ENCODE peak calls at places on chromosome 4, in seven cellular contexts. One of them, this sample, is unnamed.

GRCh38 chr4:8906668-8906970 is 35.0 kb upstream of the HMX1 start:
- DNase-seq in activated naive CD4-positive, alpha-beta T cell treated with anti-CD3 and anti-CD28 coated beads for 36 hours: no peak
- DNase-seq in ecto neural progenitor cell: no peak
- DNase-seq in neural progenitor cell: no peak
- DNase-seq in GM18507: no peak
- DNase-seq in NCI-H446 treated with DMSO at 0.1 percent for 48 hours: no peak
- DNase-seq in endodermal cell: peak
- DNase-seq in this sample: no peak

GRCh38 chr4:38008493-38009120 is 48.4 kb downstream of the PTTG2 start:
- DNase-seq in GM18507: no peak
- DNase-seq in NCI-H446 treated with DMSO at 0.1 percent for 48 hours: peak
- DNase-seq in neural progenitor cell: no peak
- DNase-seq in endodermal cell: no peak
- DNase-seq in ecto neural progenitor cell: no peak
- DNase-seq in activated naive CD4-positive, alpha-beta T cell treated with anti-CD3 and anti-CD28 coated beads for 36 hours: no peak
- DNase-seq in this sample: no peak

GRCh38 chr4:17347445-17347844 is 164.4 kb downstream of the QDPR start:
- DNase-seq in ecto neural progenitor cell: no peak
- DNase-seq in activated naive CD4-positive, alpha-beta T cell treated with anti-CD3 and anti-CD28 coated beads for 36 hours: peak
- DNase-seq in NCI-H446 treated with DMSO at 0.1 percent for 48 hours: no peak
- DNase-seq in GM18507: peak
- DNase-seq in endodermal cell: peak
- DNase-seq in neural progenitor cell: peak
- DNase-seq in this sample: peak

GRCh38 chr4:4803216-4803903 is 56.1 kb upstream of the MSX1 start:
- DNase-seq in neural progenitor cell: no peak
- DNase-seq in NCI-H446 treated with DMSO at 0.1 percent for 48 hours: no peak
- DNase-seq in ecto neural progenitor cell: no peak
- DNase-seq in endodermal cell: no peak
- DNase-seq in GM18507: no peak
- DNase-seq in activated naive CD4-positive, alpha-beta T cell treated with anti-CD3 and anti-CD28 coated beads for 36 hours: no peak
- DNase-seq in this sample: no peak

GRCh38 chr4:53943345-53944085 is 120.9 kb downstream of the CHIC2 start:
- DNase-seq in NCI-H446 treated with DMSO at 0.1 percent for 48 hours: peak
- DNase-seq in activated naive CD4-positive, alpha-beta T cell treated with anti-CD3 and anti-CD28 coated beads for 36 hours: no peak
- DNase-seq in ecto neural progenitor cell: no peak
- DNase-seq in neural progenitor cell: no peak
- DNase-seq in endodermal cell: no peak
- DNase-seq in GM18507: no peak
- DNase-seq in this sample: no peak

GRCh38 chr4:183905081-183905592 is at the start of gene STOX2:
- DNase-seq in activated naive CD4-positive, alpha-beta T cell treated with anti-CD3 and anti-CD28 coated beads for 36 hours: peak
- DNase-seq in endodermal cell: peak
- DNase-seq in NCI-H446 treated with DMSO at 0.1 percent for 48 hours: no peak
- DNase-seq in neural progenitor cell: peak
- DNase-seq in GM18507: no peak
- DNase-seq in ecto neural progenitor cell: peak
- DNase-seq in this sample: peak

GRCh38 chr4:119300072-119300387 is 21.9 kb downstream of the FABP2 start:
- DNase-seq in activated naive CD4-positive, alpha-beta T cell treated with anti-CD3 and anti-CD28 coated beads for 36 hours: peak
- DNase-seq in GM18507: no peak
- DNase-seq in neural progenitor cell: no peak
- DNase-seq in endodermal cell: no peak
- DNase-seq in ecto neural progenitor cell: no peak
- DNase-seq in NCI-H446 treated with DMSO at 0.1 percent for 48 hours: no peak
- DNase-seq in this sample: no peak

GRCh38 chr4:69054578-69055200 is 41.6 kb upstream of the UGT2B7 start:
- DNase-seq in activated naive CD4-positive, alpha-beta T cell treated with anti-CD3 and anti-CD28 coated beads for 36 hours: no peak
- DNase-seq in NCI-H446 treated with DMSO at 0.1 percent for 48 hours: no peak
- DNase-seq in neural progenitor cell: no peak
- DNase-seq in ecto neural progenitor cell: no peak
- DNase-seq in endodermal cell: no peak
- DNase-seq in GM18507: no peak
- DNase-seq in this sample: no peak

This sample was measured in DMS 273 treated with DMSO at 0.1 percent for 48 hours.